ENCODE peak calls at places on chromosomes 12 and 14, in seven cellular contexts. U is NCI-H2081, T is EH, G is midbrain, J is amniotic stem cell, V is NCI-H1417, K is sciatic nerve. B is an unnamed sample.

GRCh38 chr12:52162971-52163370 is 28.8 kb downstream of the KRT80 start:
- DNase-seq in U (no peak), T (no peak), G (no peak), J (no peak), V (no peak), K (no peak), B (no peak)

GRCh38 chr12:3881208-3881980 is 8.2 kb upstream of the PARP11 start:
- DNase-seq in U (no peak), T (no peak), G (no peak), J (no peak), V (no peak), K (no peak), B (no peak)

GRCh38 chr14:72544615-72545387 is 349.1 kb downstream of the DPF3 start:
- DNase-seq in U (no peak), T (no peak), G (no peak), J (no peak), V (no peak), K (no peak), B (no peak)

GRCh38 chr12:86193931-86194330 is 62.3 kb downstream of the MGAT4C start:
- DNase-seq in U (no peak), T (no peak), G (no peak), J (peak; percentile 17), V (no peak), K (no peak), B (no peak)

GRCh38 chr12:69511870-69512269 is 41.7 kb downstream of the FRS2 start:
- DNase-seq in U (peak; percentile 32), T (no peak), G (no peak), J (no peak), V (no peak), K (no peak), B (no peak)

GRCh38 chr14:89393346-89393745 is 23.7 kb downstream of the FOXN3 start:
- DNase-seq in U (no peak), T (no peak), G (no peak), J (no peak), V (no peak), K (peak; percentile 2), B (no peak)

GRCh38 chr14:24978862-24979724 is 70.9 kb downstream of the STXBP6 start:
- DNase-seq in U (no peak), T (no peak), G (no peak), J (no peak), V (no peak), K (no peak), B (no peak)

GRCh38 chr12:92987362-92987761 is 58.3 kb upstream of the EEA1 start:
- DNase-seq in U (peak; percentile 72), T (peak; percentile 75), G (peak; percentile 84), J (peak; percentile 81), V (peak; percentile 40), K (no peak), B (no peak)

GRCh38 chr12:1360812-1361211 is 233.6 kb downstream of the FBXL14 start:
- DNase-seq in U (no peak), T (peak; percentile 92), G (no peak), J (no peak), V (no peak), K (no peak), B (no peak)

GRCh38 chr12:132227782-132228417 is 83.6 kb downstream of the NOC4L start:
- DNase-seq in U (no peak), T (no peak), G (no peak), J (no peak), V (no peak), K (no peak), B (no peak)

GRCh38 chr12:108287227-108287626 is 51.9 kb downstream of the CMKLR1 start:
- DNase-seq in U (no peak), T (no peak), G (no peak), J (no peak), V (no peak), K (no peak), B (no peak)

GRCh38 chr14:70052990-70053389 is 135.8 kb downstream of the SLC8A3 start:
- DNase-seq in U (no peak), T (peak; percentile 30), G (no peak), J (no peak), V (no peak), K (no peak), B (no peak)

GRCh38 chr14:77641534-77642341 is 25.3 kb upstream of the SPTLC2 start:
- DNase-seq in U (no peak), T (peak; percentile 67), G (peak; percentile 58), J (peak; percentile 12), V (no peak), K (peak; percentile 86), B (peak; percentile 2)

GRCh38 chr12:89344043-89344861 is 8.0 kb downstream of the DUSP6 start:
- DNase-seq in U (no peak), T (no peak), G (no peak), J (no peak), V (no peak), K (no peak), B (no peak)

GRCh38 chr12:57111046-57111698 is at the start of gene STAT6:
- DNase-seq in U (no peak), T (peak; percentile 91), G (peak; percentile 47), J (peak; percentile 40), V (peak; percentile 44), K (peak; percentile 90), B (no peak)

GRCh38 chr12:56160160-56160763 is 2.1 kb downstream of the MYL6 start:
- DNase-seq in U (peak; percentile 17), T (peak; percentile 72), G (no peak), J (no peak), V (no peak), K (no peak), B (no peak)

GRCh38 chr14:31013841-31014240 is 11.6 kb upstream of the AP4S1 start:
- DNase-seq in U (no peak), T (no peak), G (no peak), J (no peak), V (no peak), K (no peak), B (no peak)

GRCh38 chr12:52321433-52321832 is 235 bp upstream of the KRT83 start:
- DNase-seq in U (peak; percentile 11), T (no peak), G (peak; percentile 18), J (no peak), V (no peak), K (no peak), B (no peak)

GRCh38 chr14:58572092-58572853 is 65.5 kb upstream of the DACT1 start:
- DNase-seq in U (no peak), T (peak; percentile 58), G (no peak), J (peak; percentile 17), V (no peak), K (no peak), B (no peak)

GRCh38 chr12:116183741-116184141 is 93.8 kb downstream of the MED13L start:
- DNase-seq in U (no peak), T (peak; percentile 40), G (no peak), J (no peak), V (no peak), K (no peak), B (no peak)

GRCh38 chr14:65329911-65330310 is 82.6 kb upstream of the FUT8 start:
- DNase-seq in U (no peak), T (no peak), G (no peak), J (no peak), V (no peak), K (no peak), B (no peak)

B was measured in GOT3.